ENCODE peak calls at places on chromosomes 11 and 22, in five cellular contexts. O, D, V, E and J are unnamed samples.
A peak's percentile ranks its signal among the peaks of the same experiment; 100 is the strongest.

GRCh38 chr22:38184788-38185187 is 3.2 kb upstream of the PLA2G6 start:
- DNase-seq in E (no peak), O (no peak), V (no peak), D (no peak), J (no peak)

GRCh38 chr11:2077061-2077802 is 62.0 kb downstream of the IGF2 start:
- DNase-seq in D (peak; percentile 53), O (no peak), E (peak; percentile 51), V (no peak), J (peak; percentile 77)

GRCh38 chr22:39474351-39474991 is 17.7 kb downstream of the MGAT3 start:
- DNase-seq in O (peak; percentile 25), D (no peak), V (no peak), E (no peak), J (no peak)

GRCh38 chr11:125072210-125072960 is 9.3 kb downstream of the SLC37A2 start:
- DNase-seq in O (no peak), E (no peak), V (peak; percentile 24), D (no peak), J (no peak)

GRCh38 chr11:106076421-106076922 is 675 bp downstream of the KBTBD3 start:
- DNase-seq in V (no peak), E (no peak), O (peak; percentile 34), D (no peak), J (peak; percentile 4)

GRCh38 chr22:44801476-44801875 is 49.1 kb downstream of the ARHGAP8 start:
- DNase-seq in V (no peak), O (no peak), D (no peak), E (no peak), J (no peak)

GRCh38 chr22:40491990-40492631 is 121.7 kb downstream of the SGSM3 start:
- DNase-seq in E (no peak), D (peak; percentile 72), V (no peak), O (peak; percentile 60), J (peak; percentile 37)

GRCh38 chr11:34168642-34169051 is 63.2 kb downstream of the NAT10 start:
- DNase-seq in O (no peak), E (no peak), V (no peak), D (no peak), J (peak; percentile 56)

GRCh38 chr11:74749965-74750296 is 1.3 kb downstream of the RNF169 start:
- DNase-seq in O (no peak), D (no peak), E (no peak), V (no peak), J (no peak)

GRCh38 chr22:49869855-49870712 is 16.4 kb downstream of the ZBED4 start:
- DNase-seq in E (no peak), V (no peak), O (no peak), D (no peak), J (no peak)

GRCh38 chr22:29032014-29032475 is 29.6 kb downstream of the C22orf31 start:
- DNase-seq in D (no peak), E (no peak), O (peak; percentile 14), V (no peak), J (no peak)

GRCh38 chr11:1167751-1168231 is 10.0 kb downstream of the MUC5AC start:
- DNase-seq in E (no peak), V (peak; percentile 19), O (no peak), D (no peak), J (no peak)

GRCh38 chr11:82268627-82269026 is 465.0 kb downstream of the FAM181B start:
- DNase-seq in E (no peak), O (no peak), V (no peak), D (no peak), J (no peak)

GRCh38 chr22:50070366-50070765 is 12.3 kb upstream of the TTLL8 start:
- DNase-seq in O (no peak), E (no peak), V (no peak), D (no peak), J (no peak)

GRCh38 chr11:96567193-96567592 is 177.4 kb downstream of the JRKL start:
- DNase-seq in D (peak; percentile 17), V (no peak), E (no peak), O (peak; percentile 13), J (no peak)

GRCh38 chr22:33875316-33875715 is 45.0 kb downstream of the LARGE1 start:
- DNase-seq in O (no peak), D (no peak), V (peak; percentile 54), E (no peak), J (no peak)

GRCh38 chr11:130815074-130815802 is 101.0 kb downstream of the SNX19 start:
- DNase-seq in V (no peak), D (no peak), E (no peak), O (no peak), J (no peak)

GRCh38 chr22:27866136-27867091 is 52.6 kb downstream of the PITPNB start:
- DNase-seq in E (peak; percentile 15), V (peak; percentile 85), D (peak; percentile 97), O (no peak), J (peak; percentile 93)

GRCh38 chr22:20946080-20946986 is 20.7 kb upstream of the AIFM3 start:
- DNase-seq in V (no peak), E (no peak), O (no peak), D (no peak), J (peak; percentile 47)

GRCh38 chr22:49369726-49370717 is 457.7 kb downstream of the BRD1 start:
- DNase-seq in E (no peak), O (no peak), D (no peak), V (no peak), J (no peak)

DNA sequence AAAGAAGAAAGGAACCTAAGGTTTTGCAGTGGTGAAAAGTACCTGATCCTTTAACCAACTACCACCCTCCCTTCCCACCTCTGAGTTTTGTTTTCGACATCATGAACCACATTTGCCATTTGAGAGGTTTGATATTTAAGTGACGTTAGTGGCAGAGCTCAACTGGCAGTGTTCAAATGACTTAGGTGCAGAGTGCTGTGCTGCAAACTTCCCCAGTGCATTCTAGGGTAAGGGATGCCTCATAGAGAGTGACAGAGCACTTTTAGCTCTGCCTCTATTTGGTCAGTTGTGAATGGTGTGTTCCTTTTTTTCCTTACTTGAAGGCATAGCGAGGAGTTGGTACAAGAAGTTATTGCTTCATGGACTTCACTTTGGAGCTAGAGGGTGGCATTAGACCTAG is 9.4 kb downstream of the BMAL1 start:
- DNase-seq in V (no peak), O (no peak), E (no peak), D (no peak), J (no peak)
- H3K4me3 ChIP-seq in V (no peak overlapping the region), O (no peak overlapping the region), E (no peak overlapping the region), D (no peak overlapping the region), J (no peak overlapping the region)

DNA sequence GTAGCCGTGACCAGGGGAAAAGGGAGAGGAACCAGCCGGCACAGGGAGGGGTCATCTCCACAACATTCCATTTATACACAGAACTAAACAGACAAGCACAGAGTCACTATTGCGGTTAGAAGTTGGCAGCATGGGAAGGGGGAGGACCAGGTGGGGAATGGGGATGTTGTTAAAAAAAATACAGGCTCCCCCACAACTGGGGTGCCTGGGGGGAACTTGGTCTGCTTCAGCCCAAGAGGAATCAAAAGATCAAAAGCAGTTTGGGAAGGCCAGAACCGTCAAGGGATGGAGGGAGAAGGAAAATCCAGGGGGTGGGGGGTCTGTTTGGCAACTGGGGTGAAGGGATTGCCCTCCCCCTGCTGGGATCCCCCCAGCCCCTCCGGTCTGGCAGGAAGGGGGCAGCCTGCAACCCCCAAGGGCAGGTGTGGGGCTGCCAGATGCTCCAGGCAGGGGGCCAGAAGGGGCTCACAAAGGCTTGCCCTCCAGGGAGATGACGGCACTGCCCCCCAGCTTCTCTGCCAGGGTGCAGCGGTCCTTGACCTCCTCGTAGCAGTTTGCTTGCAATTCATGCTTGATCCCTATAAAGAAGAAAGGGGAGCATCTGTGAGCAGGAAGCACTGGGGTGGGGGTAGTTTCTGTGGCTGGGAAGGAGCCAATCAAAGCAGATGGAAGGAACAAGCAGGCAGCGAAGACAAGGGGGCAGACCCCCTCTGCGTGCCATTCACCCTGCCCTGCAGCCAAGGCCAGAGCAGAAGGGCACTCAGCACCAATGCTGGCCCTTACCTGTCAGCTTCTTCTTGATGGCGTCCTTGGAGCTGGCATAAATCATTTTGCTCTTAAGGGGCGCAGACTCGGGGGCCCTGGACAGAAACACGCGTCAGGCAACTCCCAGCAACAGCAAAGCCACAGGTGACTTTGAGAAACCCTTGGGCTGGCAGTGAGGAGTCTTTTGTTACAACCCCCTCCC is 2.8 kb downstream of the CFL1 start:
- DNase-seq in V (peak; percentile 46), D (no peak), E (no peak), O (no peak), J (no peak)
- H3K4me3 ChIP-seq in V (no peak overlapping the region), D (peak overlapping the region; percentile 98), E (no peak overlapping the region), O (no peak overlapping the region), J (peak overlapping the region; percentile 98)

DNA sequence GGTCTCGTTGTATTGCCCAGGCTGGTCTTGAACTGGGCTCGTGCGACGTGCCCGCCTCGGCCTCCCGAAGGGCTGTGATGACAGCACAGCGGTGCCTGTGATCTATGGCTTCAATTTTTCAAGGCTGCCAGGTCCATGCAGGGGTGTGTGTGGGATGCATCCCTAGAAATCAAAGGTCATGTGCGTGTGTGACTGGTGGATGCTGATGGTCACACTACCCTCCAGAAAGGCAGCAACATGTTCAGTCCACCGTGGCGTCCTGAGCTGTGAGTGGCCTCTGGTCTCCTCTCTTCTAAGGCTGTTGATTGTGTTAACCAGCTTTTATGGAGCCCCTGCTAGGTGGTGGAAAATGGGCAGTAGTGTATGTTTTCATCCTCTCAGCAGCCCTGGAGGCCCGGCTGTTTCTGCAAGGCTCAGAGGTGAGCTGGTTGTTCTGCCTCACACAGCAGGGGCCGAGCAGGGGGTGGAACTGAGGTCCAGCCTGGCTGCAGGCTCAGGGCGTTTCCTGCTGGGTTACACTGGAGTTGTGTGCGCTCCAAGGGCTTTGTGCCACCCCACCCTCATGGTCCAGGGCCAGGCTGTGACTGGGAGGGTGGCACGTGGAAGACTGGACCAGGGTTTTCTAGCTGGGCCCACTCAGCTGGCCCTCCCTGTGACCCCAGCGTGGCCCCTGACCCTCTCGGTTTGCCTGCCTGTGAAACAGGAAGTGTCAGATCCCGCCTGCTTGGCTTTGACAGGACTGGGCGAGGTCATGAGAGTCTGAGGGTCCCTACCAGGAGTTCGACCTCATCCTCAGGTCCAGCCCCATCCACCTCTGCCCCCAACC is 7.7 kb downstream of the BIK start:
- DNase-seq in D (no peak), O (no peak), V (no peak), E (no peak), J (no peak)
- H3K4me3 ChIP-seq in D (no peak overlapping the region), O (no peak overlapping the region), V (no peak overlapping the region), E (no peak overlapping the region), J (no peak overlapping the region)

GRCh38 chr11:17477084-17477333 is 364 bp upstream of the ABCC8 start:
- DNase-seq in E (no peak), D (no peak), O (no peak), V (no peak), J (no peak)

GRCh38 chr11:17476317-17477083 is at the start of gene ABCC8:
- DNase-seq in V (no peak), O (peak; percentile 44), D (no peak), E (no peak), J (no peak)

GRCh38 chr11:17477361-17477760 is 716 bp upstream of the ABCC8 start:
- DNase-seq in E (no peak), D (no peak), O (no peak), V (no peak), J (no peak)

GRCh38 chr11:17478064-17478463 is 1.4 kb upstream of the ABCC8 start:
- DNase-seq in O (peak; percentile 34), D (no peak), V (no peak), E (no peak), J (no peak)

DNA sequence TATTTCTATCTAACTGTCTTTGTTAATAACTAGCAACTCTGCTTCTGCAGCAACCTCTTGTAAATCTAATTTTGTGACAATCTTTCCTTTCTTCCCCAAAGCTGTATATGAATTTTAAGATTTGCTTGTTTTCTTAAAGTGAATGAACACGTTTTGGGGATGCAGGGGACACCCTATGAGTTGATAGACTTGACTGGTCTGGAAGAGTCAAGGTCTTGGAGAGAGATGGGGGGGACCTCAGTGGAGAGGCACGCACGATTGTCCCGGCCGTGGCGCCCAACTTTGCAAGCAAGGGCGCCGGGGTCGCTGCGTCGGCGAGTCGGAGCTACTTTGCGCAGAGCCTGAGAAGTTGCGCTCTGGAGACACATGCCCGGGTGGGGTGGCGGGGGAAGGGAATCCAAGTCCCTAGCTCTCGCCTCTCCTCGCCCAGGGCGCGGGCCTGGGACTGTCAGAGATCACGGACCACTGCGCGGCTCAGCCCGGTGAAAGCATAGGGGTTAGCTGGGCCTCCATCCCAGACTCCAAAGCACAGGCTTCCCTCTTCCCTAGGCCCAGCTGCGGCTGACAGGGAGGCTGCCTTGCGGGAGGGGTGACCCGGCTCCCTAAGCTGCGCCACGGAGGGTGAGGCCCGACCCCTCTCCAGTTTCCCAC is 854 bp downstream of the ABCC8 start:
- DNase-seq in O (peak; percentile 13), D (no peak), E (no peak), V (no peak), J (no peak)
- H3K4me3 ChIP-seq in O (peak overlapping the region; percentile 48), D (no peak overlapping the region), E (peak overlapping the region; percentile 67), V (peak overlapping the region; percentile 44), J (no peak overlapping the region)